ENCODE peak calls at places on chromosomes 3 and 15, in four cellular contexts. Q is EL; D is stimulated activated CD8-positive, alpha-beta memory T cell treated with anti-CD3 and anti-CD28 coated beads, Interleukin-7, amount 100 ng/mL, for 24 hours; E is mesendoderm. B is an unnamed sample.

GRCh38 chr15:90291679-90292356 is 26.3 kb downstream of the NGRN start:
- DNase-seq in Q (peak), D (no peak), E (peak), B (peak)

GRCh38 chr15:64883997-64884511 is 27.6 kb upstream of the ANKDD1A start:
- DNase-seq in Q (peak), D (peak), E (no peak), B (peak)

GRCh38 chr3:41881233-41881821 is 80.6 kb downstream of the ULK4 start:
- DNase-seq in Q (peak), D (no peak), E (peak), B (peak)

GRCh38 chr15:40873625-40874561 is at the start of gene RHOV:
- DNase-seq in Q (peak), D (no peak), E (peak), B (peak)

GRCh38 chr3:9012521-9012920 is 49.2 kb upstream of the RAD18 start:
- DNase-seq in Q (no peak), D (no peak), E (no peak), B (peak)

GRCh38 chr15:101332061-101332467 is 37.0 kb upstream of the SNRPA1 start:
- DNase-seq in Q (no peak), D (no peak), E (no peak), B (no peak)

GRCh38 chr3:165378761-165379160 is 182.6 kb upstream of the SLITRK3 start:
- DNase-seq in Q (no peak), D (no peak), E (no peak), B (no peak)

GRCh38 chr15:62494144-62494543 is 329.1 kb upstream of the C2CD4B start:
- DNase-seq in Q (no peak), D (no peak), E (peak), B (no peak)

GRCh38 chr15:61715082-61715481 is 345.2 kb downstream of the VPS13C start:
- DNase-seq in Q (no peak), D (no peak), E (no peak), B (no peak)

GRCh38 chr3:107928084-107928445 is 162.8 kb downstream of the CD47 start:
- DNase-seq in Q (peak), D (no peak), E (peak), B (peak)

GRCh38 chr15:61764141-61764540 is 296.1 kb downstream of the VPS13C start:
- DNase-seq in Q (no peak), D (no peak), E (no peak), B (no peak)

GRCh38 chr3:65006300-65006739 is 318.5 kb upstream of the ADAMTS9 start:
- DNase-seq in Q (peak), D (no peak), E (no peak), B (no peak)

GRCh38 chr3:164818318-164818717 is 260.0 kb downstream of the SI start:
- DNase-seq in Q (no peak), D (no peak), E (no peak), B (no peak)

GRCh38 chr15:70792171-70792573 is 28.8 kb upstream of the UACA start:
- DNase-seq in Q (peak), D (no peak), E (no peak), B (no peak)

GRCh38 chr3:138019288-138020069 is 9.5 kb downstream of the CLDN18 start:
- DNase-seq in Q (no peak), D (no peak), E (peak), B (no peak)

GRCh38 chr3:81702126-81702525 is 59.3 kb downstream of the GBE1 start:
- DNase-seq in Q (no peak), D (no peak), E (no peak), B (no peak)

GRCh38 chr3:146634346-146634745 is 29.2 kb upstream of the PLSCR5 start:
- DNase-seq in Q (no peak), D (no peak), E (no peak), B (no peak)

GRCh38 chr15:52406601-52407000 is 111.0 kb upstream of the MYO5C start:
- DNase-seq in Q (no peak), D (no peak), E (no peak), B (no peak)

GRCh38 chr3:141076821-141077571 is 25.8 kb downstream of the SPSB4 start:
- DNase-seq in Q (peak), D (no peak), E (peak), B (peak)

GRCh38 chr3:110929811-110930210 is 141.8 kb upstream of the NECTIN3 start:
- DNase-seq in Q (peak), D (no peak), E (no peak), B (no peak)

GRCh38 chr15:95086543-95087252 is 855.3 kb downstream of the MCTP2 start:
- DNase-seq in Q (peak), D (no peak), E (peak), B (no peak)

GRCh38 chr15:26294062-26294689 is 431.0 kb upstream of the ATP10A start:
- DNase-seq in Q (no peak), D (no peak), E (peak), B (no peak)

GRCh38 chr3:147348976-147349375 is 57.4 kb downstream of the ZIC4 start:
- DNase-seq in Q (no peak), D (no peak), E (no peak), B (no peak)

GRCh38 chr3:72340056-72340455 is 508.2 kb downstream of the SHQ1 start:
- DNase-seq in Q (no peak), D (no peak), E (no peak), B (no peak)

GRCh38 chr3:175748087-175748732 is 889.1 kb downstream of the NAALADL2 start:
- DNase-seq in Q (peak), D (no peak), E (no peak), B (no peak)

GRCh38 chr3:160756907-160757623 is 1.0 kb downstream of the PPM1L start:
- DNase-seq in Q (no peak), D (no peak), E (peak), B (peak)

GRCh38 chr3:89098964-89099585 is 8.3 kb upstream of the EPHA3 start:
- DNase-seq in Q (peak), D (no peak), E (peak), B (peak)

GRCh38 chr3:188192034-188192433 is 38.1 kb downstream of the LPP start:
- DNase-seq in Q (no peak), D (no peak), E (no peak), B (no peak)

B was measured in NB4.